ENCODE peak calls at places on chromosomes 16 and 17, in nine cellular contexts. W is right lobe of liver; Q is NT2/D1; X is PC-9; C is psoas muscle; U is CD4-positive, CD25-positive, alpha-beta regulatory T cell; O is heart left ventricle; Y is tibial artery; P is BE2C. Z is an unnamed sample. For H3K36me3 and H3K4me1, the result is how much of the 10 kb centered on the place peaks cover.

GRCh38 chr17:3865166-3865565 is 19.1 kb upstream of the NCBP3 start:
- DNase-seq in U (no peak), Q (no peak), O (no peak), Y (no peak), C (peak), W (no peak), P (peak), X (no peak), Z (no peak)

GRCh38 chr16:67961551-67961957 is 6.9 kb downstream of the SLC12A4 start:
- DNase-seq in Y (no peak), W (peak), U (no peak), O (no peak), P (peak), C (peak), X (no peak), Q (no peak), Z (no peak)

GRCh38 chr17:6843241-6843890 is 11.8 kb upstream of the TEKT1 start:
- DNase-seq in Q (peak), X (peak), Y (no peak), U (peak), C (no peak), O (no peak), P (no peak), W (no peak), Z (no peak)

GRCh38 chr16:54326266-54326662 is 39.7 kb upstream of the IRX3 start:
- DNase-seq in Y (peak), O (no peak), U (no peak), Q (no peak), W (no peak), P (no peak), X (no peak), C (no peak), Z (peak)

GRCh38 chr17:50550661-50551432 is 3.9 kb downstream of the SPATA20 start:
- DNase-seq in X (no peak), Y (peak), U (no peak), Q (peak), C (peak), O (peak), P (peak), W (peak), Z (peak)

GRCh38 chr16:83137326-83137770 is 510.6 kb downstream of the CDH13 start:
- DNase-seq in W (no peak), Q (no peak), U (peak), O (no peak), Y (no peak), C (no peak), X (no peak), P (no peak), Z (peak)

GRCh38 chr17:65051922-65052321 is 4.6 kb downstream of the GNA13 start:
- DNase-seq in W (no peak), U (no peak), P (no peak), Q (no peak), Y (no peak), O (no peak), X (no peak), C (no peak), Z (no peak)

GRCh38 chr17:50575581-50576210 is 15.2 kb downstream of the CACNA1G start:
- DNase-seq in Y (no peak), O (no peak), X (no peak), Q (no peak), P (no peak), W (no peak), U (no peak), C (no peak), Z (no peak)

GRCh38 chr16:10441726-10442125 is 55.9 kb downstream of the ATF7IP2 start:
- DNase-seq in Y (no peak), P (no peak), W (no peak), X (no peak), C (no peak), Q (no peak), U (no peak), O (no peak), Z (no peak)

GRCh38 chr16:23469814-23470213 is 16.8 kb upstream of the COG7 start:
- DNase-seq in C (no peak), W (no peak), P (no peak), Q (no peak), Y (no peak), X (peak), U (no peak), O (no peak), Z (no peak)

GRCh38 chr17:63512896-63513644 is 10.1 kb upstream of the KCNH6 start:
- DNase-seq in W (no peak), X (no peak), C (no peak), O (no peak), Y (no peak), Q (no peak), U (no peak), P (no peak), Z (no peak)

GRCh38 chr17:17313350-17313991 is 10.3 kb downstream of the NT5M start:
- DNase-seq in U (peak), C (no peak), Q (no peak), P (peak), X (no peak), W (peak), Y (no peak), O (no peak), Z (peak)

GRCh38 chr17:418421-418751 is 65.8 kb upstream of the RPH3AL start:
- DNase-seq in Q (no peak), C (no peak), P (no peak), W (no peak), U (peak), O (no peak), Y (no peak), X (no peak), Z (no peak)

GRCh38 chr17:19991252-19991885 is 13.7 kb upstream of the AKAP10 start:
- DNase-seq in Q (no peak), C (no peak), U (no peak), W (no peak), Y (no peak), O (no peak), X (no peak), P (no peak), Z (peak)

GRCh38 chr17:47982645-47983440 is 11.9 kb downstream of the CDK5RAP3 start:
- DNase-seq in W (no peak), U (no peak), Q (no peak), Y (no peak), C (no peak), O (no peak), X (no peak), P (peak), Z (no peak)

GRCh38 chr17:47980516-47980915 is 9.6 kb downstream of the CDK5RAP3 start:
- DNase-seq in U (no peak), O (no peak), W (no peak), Y (no peak), P (peak), Q (no peak), C (no peak), X (no peak), Z (no peak)

GRCh38 chr17:47983492-47984223 is 12.7 kb downstream of the CDK5RAP3 start:
- DNase-seq in O (no peak), Y (no peak), C (no peak), Q (no peak), W (no peak), P (no peak), U (no peak), X (no peak), Z (no peak)

GRCh38 chr17:47981462-47981861 is 10.5 kb downstream of the CDK5RAP3 start:
- DNase-seq in Q (no peak), W (no peak), C (no peak), U (no peak), O (no peak), X (no peak), Y (no peak), P (no peak), Z (no peak)

GRCh38 chr17:47982091-47982617 is 11.2 kb downstream of the CDK5RAP3 start:
- DNase-seq in P (peak), Q (no peak), O (no peak), C (no peak), X (no peak), Y (no peak), W (no peak), U (no peak), Z (no peak)
- H3K36me3 ChIP-seq in P (half or more), Q (half or more), O (half or more), C (under half), X (under half), Y (half or more), W (under half), U (half or more), Z (under half)

DNA sequence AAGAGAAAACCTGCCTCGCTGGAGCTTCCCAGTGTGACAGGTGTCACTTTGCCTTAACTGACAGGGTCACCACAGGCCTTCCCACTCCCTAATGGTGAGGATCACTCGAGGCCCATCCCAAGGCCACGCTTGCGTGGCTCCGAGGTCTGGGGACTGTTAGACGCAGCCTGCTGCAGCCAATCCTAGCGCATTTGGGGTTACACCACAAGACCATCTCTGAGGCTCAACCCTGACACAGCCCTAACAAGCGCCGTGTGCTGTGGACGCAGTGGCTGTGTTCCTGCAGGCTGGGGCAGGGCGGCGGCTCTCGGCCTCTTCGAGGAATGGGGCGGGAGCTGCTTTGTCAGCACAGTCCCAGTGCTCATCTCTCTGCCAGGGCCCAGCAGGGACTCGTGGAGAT is 66.0 kb upstream of the CHMP6 start:
- DNase-seq in P (no peak), C (no peak), Y (no peak), Q (no peak), O (no peak), W (peak), U (no peak), X (no peak), Z (no peak)
- H3K4me1 ChIP-seq in P (under half), C (under half), Y (under half), Q (under half), O (under half), W (under half), U (under half), X (under half), Z (under half)

GRCh38 chr17:76722279-76722678 is 4.1 kb downstream of the JMJD6 start:
- DNase-seq in U (no peak), O (no peak), X (no peak), Y (no peak), P (no peak), C (no peak), Q (no peak), W (no peak), Z (peak)
- H3K36me3 ChIP-seq in U (half or more), O (half or more), X (under half), Y (half or more), P (half or more), C (under half), Q (half or more), W (half or more), Z (under half)

GRCh38 chr17:28169621-28170349 is 127.3 kb downstream of the NLK start:
- DNase-seq in Y (no peak), U (no peak), O (no peak), C (no peak), P (no peak), X (no peak), Q (no peak), W (no peak), Z (no peak)

GRCh38 chr17:28170771-28171170 is 128.3 kb downstream of the NLK start:
- DNase-seq in Q (no peak), W (no peak), O (no peak), X (no peak), P (no peak), U (no peak), C (no peak), Y (no peak), Z (no peak)

GRCh38 chr17:28160610-28161009 is 118.1 kb downstream of the NLK start:
- DNase-seq in X (no peak), Q (no peak), W (no peak), U (no peak), Y (no peak), O (no peak), P (no peak), C (no peak), Z (no peak)

DNA sequence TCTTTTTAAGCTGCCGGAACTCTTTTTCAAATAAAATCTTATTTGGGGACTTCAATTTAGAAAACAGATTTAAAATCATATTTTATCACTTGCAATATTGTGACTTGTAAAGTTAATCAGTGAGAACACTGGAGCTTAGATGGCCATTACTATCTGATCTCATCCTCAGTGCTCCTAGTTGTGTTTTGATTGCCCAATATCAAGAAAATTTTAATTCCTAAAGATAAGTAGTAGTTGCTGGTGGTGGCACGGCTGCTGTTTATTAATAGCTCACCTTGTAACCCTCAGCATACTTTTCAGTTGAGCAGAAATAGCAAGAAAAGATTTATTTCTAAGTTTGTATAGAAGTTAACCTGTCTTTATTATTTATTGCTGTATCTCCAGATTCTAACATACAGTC is 124.0 kb downstream of the NLK start:
- DNase-seq in X (no peak), Y (no peak), Q (no peak), U (no peak), O (no peak), P (no peak), W (no peak), C (no peak), Z (no peak)
- H3K4me1 ChIP-seq in X (under half), Y (under half), Q (under half), U (under half), O (under half), P (under half), W (under half), C (under half), Z (under half)

DNA sequence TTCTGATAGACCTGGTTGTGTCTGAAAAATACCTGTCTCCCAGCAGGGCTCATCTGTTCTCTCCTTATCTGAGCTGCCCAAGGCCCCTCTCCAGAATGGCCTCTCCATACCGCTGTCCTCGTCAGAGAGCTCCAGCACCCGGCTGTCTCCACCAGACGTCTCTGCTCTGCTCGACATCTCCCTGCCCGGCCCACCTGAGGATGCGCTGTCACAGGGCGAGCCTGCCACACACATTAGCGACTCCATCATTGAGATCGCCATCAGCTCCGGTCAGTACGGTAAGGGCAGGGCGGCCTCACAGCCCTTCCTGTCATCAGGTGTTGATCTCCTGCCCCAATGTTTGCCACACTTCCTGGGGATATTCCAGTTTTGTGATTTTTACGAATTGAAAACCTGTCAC is 10.2 kb upstream of the JPT2 start:
- DNase-seq in W (no peak), P (no peak), Y (no peak), Q (no peak), C (no peak), U (no peak), O (peak), X (no peak), Z (no peak)
- H3K36me3 ChIP-seq in W (under half), P (half or more), Y (half or more), Q (half or more), C (under half), U (half or more), O (half or more), X (under half), Z (under half)

DNA sequence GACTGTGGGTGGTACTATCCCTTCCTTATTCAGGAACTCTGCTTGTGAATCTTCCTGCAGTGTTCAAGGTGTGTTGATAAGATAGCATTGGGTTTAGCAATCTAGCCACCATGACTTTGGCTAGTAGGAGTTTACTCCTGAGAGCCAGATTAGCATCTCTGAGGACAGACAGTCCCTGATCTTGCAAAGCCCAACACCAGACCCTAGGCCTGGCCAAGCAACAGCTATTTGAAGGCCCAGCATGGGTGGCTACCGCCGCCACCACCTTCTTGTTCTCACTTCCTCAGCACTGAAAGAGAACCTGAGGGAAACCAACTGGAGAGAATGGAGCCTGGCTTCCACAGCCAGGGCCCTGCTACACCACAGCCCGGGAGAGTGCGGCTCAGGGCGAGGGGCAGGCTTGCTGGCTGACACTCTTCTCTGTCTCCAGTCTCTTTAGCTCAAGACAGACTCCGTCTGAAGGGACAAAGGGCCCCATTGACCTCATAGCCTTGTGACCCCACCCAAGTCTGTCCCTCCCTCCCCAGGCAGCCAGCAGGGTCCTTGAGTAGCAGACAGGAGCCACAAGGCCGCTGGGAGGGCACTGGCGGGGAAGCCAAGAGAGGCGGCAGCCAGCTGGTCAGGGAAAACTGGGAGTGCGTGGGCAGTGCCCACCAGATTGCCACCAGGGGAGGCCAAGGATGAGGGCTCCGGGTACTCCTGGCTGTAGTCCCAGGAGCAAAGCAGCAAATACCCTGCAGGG is 10.9 kb upstream of the ARHGAP23 start:
- DNase-seq in W (no peak), Q (no peak), P (no peak), C (no peak), X (no peak), O (no peak), U (no peak), Y (no peak), Z (peak)
- H3K4me1 ChIP-seq in W (under half), Q (under half), P (under half), C (under half), X (under half), O (under half), U (under half), Y (under half), Z (under half)

GRCh38 chr16:4674926-4675530 is 18.3 kb upstream of the NUDT16L1 start:
- DNase-seq in C (no peak), U (no peak), P (no peak), X (no peak), Y (no peak), Q (no peak), O (no peak), W (no peak), Z (no peak)

GRCh38 chr16:4676826-4677225 is 16.5 kb upstream of the NUDT16L1 start:
- DNase-seq in X (no peak), W (no peak), C (no peak), Q (no peak), O (no peak), U (no peak), Y (no peak), P (peak), Z (peak)

GRCh38 chr16:4677390-4677789 is 16.0 kb upstream of the NUDT16L1 start:
- DNase-seq in Q (no peak), X (no peak), O (peak), P (no peak), C (peak), U (no peak), W (no peak), Y (no peak), Z (no peak)

GRCh38 chr16:4677994-4678393 is 15.4 kb upstream of the NUDT16L1 start:
- DNase-seq in X (no peak), W (peak), C (no peak), O (peak), Y (no peak), Q (no peak), U (no peak), P (no peak), Z (no peak)

GRCh38 chr16:4675864-4676786 is 17.2 kb upstream of the NUDT16L1 start:
- DNase-seq in Q (no peak), C (no peak), U (peak), W (no peak), Y (no peak), X (no peak), O (no peak), P (peak), Z (no peak)
- H3K36me3 ChIP-seq in Q (half or more), C (under half), U (under half), W (under half), Y (half or more), X (under half), O (half or more), P (under half), Z (under half)

GRCh38 chr16:57191056-57191536 is 5.0 kb downstream of the RSPRY1 start:
- DNase-seq in P (no peak), C (no peak), X (peak), U (no peak), Y (no peak), Q (no peak), O (no peak), W (no peak), Z (no peak)
- H3K4me1 ChIP-seq in P (under half), C (under half), X (half or more), U (under half), Y (under half), Q (under half), O (under half), W (under half), Z (under half)

GRCh38 chr16:69932228-69932627 is 18.9 kb upstream of the CLEC18A start:
- DNase-seq in Y (no peak), W (no peak), U (no peak), Q (no peak), C (no peak), P (no peak), O (no peak), X (no peak), Z (peak)
- H3K36me3 ChIP-seq in Y (half or more), W (under half), U (half or more), Q (half or more), C (under half), P (under half), O (half or more), X (under half), Z (under half)

GRCh38 chr16:8492690-8493089 is 97.6 kb downstream of the TMEM114 start:
- DNase-seq in Q (no peak), U (no peak), W (no peak), Y (no peak), C (no peak), O (no peak), P (no peak), X (no peak), Z (no peak)
- H3K4me1 ChIP-seq in Q (under half), U (under half), W (under half), Y (under half), C (under half), O (under half), P (under half), X (under half), Z (under half)